ENCODE peak calls at places on chromosomes 1 and 21, in four cellular contexts. D, W, O and H are unnamed samples.

GRCh38 chr1:87219626-87220025 is 109.1 kb upstream of the LMO4 start:
- DNase-seq in D (no peak), W (no peak), O (no peak), H (no peak)

GRCh38 chr1:109786107-109786470 is 22.4 kb upstream of the EPS8L3 start:
- DNase-seq in D (no peak), W (no peak), O (no peak), H (no peak)

GRCh38 chr1:230752407-230752806 is 5.2 kb downstream of the CAPN9 start:
- DNase-seq in D (no peak), W (no peak), O (peak), H (no peak)

GRCh38 chr1:102110591-102110990 is 113.9 kb upstream of the OLFM3 start:
- DNase-seq in D (no peak), W (no peak), O (no peak), H (no peak)

GRCh38 chr1:230067441-230067870 is 418 bp downstream of the GALNT2 start:
- DNase-seq in D (peak), W (peak), O (peak), H (peak)

GRCh38 chr21:34914239-34914638 is 134.9 kb downstream of the RUNX1 start:
- DNase-seq in D (no peak), W (no peak), O (no peak), H (no peak)

GRCh38 chr21:34642211-34643075 is 26.4 kb upstream of the CLIC6 start:
- DNase-seq in D (no peak), W (no peak), O (no peak), H (peak)

GRCh38 chr21:41426656-41427311 is 745 bp downstream of the MX1 start:
- DNase-seq in D (no peak), W (no peak), O (peak), H (peak)

GRCh38 chr21:40687625-40688024 is 159.3 kb downstream of the DSCAM start:
- DNase-seq in D (no peak), W (no peak), O (no peak), H (no peak)

GRCh38 chr1:236502579-236502971 is 21.2 kb upstream of the LGALS8 start:
- DNase-seq in D (no peak), W (no peak), O (peak), H (no peak)

GRCh38 chr1:26459573-26460031 is 12.6 kb upstream of the HMGN2 start:
- DNase-seq in D (no peak), W (no peak), O (no peak), H (no peak)

GRCh38 chr1:210125143-210125542 is 107.5 kb upstream of the SERTAD4 start:
- DNase-seq in D (no peak), W (no peak), O (no peak), H (no peak)

GRCh38 chr1:11727119-11727518 is 8.8 kb upstream of the AGTRAP start:
- DNase-seq in D (no peak), W (no peak), O (no peak), H (no peak)

GRCh38 chr1:11728126-11728806 is 7.7 kb upstream of the AGTRAP start:
- DNase-seq in D (no peak), W (no peak), O (no peak), H (no peak)

GRCh38 chr1:11729498-11730428 is 6.2 kb upstream of the AGTRAP start:
- DNase-seq in D (peak), W (no peak), O (no peak), H (no peak)

GRCh38 chr1:11729155-11729497 is 6.8 kb upstream of the AGTRAP start:
- DNase-seq in D (no peak), W (no peak), O (no peak), H (no peak)

DNA sequence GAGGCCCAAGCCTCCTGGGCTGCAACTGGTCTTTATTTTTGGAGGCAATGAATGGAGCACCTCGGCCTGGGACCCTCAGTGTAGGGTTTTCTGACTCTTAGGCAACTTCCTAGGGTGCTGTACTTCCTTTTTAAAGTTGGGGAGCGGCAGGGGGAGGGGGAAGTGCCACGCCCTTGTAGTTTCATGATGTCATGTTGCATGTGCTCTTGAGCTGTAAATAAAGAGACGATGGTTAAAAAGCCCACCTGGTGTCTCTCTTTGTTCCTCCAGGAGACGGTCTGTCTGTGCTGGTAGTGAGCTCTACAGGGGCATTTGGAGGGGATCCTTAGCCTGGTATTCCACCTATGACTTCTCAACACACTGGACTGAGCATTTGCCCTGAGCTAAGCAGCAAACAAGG is 10.3 kb upstream of the AGTRAP start:
- DNase-seq in D (no peak), W (no peak), O (no peak), H (no peak)
- H3K4me3 ChIP-seq in D (no peak), W (no peak), O (no peak), H (no peak)

GRCh38 chr1:59485949-59486348 is 189.1 kb downstream of the FGGY start:
- DNase-seq in D (no peak), W (no peak), O (no peak), H (no peak)
- TF ChIP-seq CTCF in D (no peak), W (no peak), O (no peak), H (no peak)

DNA sequence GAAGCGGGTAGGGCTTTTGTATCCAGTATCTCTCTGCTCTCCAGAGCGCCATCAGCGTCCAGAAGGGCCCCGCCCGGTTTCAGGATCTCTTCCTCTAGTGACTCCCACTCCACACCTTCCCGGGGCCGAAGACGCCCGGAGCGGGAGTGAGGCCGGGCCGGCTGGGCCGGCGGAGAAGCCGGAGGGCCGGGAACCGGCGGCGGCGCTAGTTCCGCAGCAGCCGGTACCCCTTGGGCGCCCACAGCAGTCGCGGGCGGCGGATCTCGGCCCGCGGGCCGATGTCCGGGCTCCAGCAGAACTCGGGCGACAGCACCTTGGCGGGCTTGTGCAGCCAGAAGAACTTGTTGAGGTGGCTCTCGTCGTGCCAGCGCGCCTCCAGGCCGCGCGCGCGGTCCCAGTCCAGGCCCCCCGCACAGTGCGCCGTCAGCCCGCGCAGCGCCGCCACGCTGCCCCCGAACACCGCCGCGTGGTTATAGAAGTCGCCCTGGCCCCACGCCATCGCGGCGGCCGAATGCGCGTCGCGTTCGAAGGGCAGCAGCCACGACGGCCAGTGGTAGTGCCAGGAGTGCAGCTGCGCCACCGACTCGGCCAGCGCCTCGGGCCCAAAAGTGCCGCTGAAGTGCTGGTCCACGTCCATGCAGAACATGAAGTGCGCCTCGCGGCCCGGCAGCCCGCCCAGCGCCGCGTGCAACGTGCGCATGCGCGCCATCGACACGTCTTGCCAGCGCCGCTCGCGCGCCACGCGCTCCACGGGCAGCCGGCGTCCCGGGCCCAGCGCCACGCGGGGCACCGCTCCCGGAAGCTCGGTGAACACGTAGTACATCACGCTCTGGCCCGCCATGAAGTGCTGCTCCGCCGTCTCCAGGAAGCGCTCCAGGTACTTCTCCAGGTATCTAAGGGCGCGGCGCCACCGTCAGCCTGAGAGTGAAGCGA is 14.1 kb downstream of the A3GALT2 start:
- DNase-seq in D (no peak), W (no peak), O (peak), H (no peak)
- H3K4me3 ChIP-seq in D (peak), W (no peak), O (peak), H (no peak)

GRCh38 chr1:90574692-90575370 is 142.3 kb downstream of the BARHL2 start:
- DNase-seq in D (no peak), W (no peak), O (no peak), H (peak)

GRCh38 chr1:90573736-90574135 is 143.4 kb downstream of the BARHL2 start:
- DNase-seq in D (no peak), W (no peak), O (no peak), H (no peak)

GRCh38 chr1:90580176-90580575 is 136.9 kb downstream of the BARHL2 start:
- DNase-seq in D (no peak), W (peak), O (no peak), H (no peak)

DNA sequence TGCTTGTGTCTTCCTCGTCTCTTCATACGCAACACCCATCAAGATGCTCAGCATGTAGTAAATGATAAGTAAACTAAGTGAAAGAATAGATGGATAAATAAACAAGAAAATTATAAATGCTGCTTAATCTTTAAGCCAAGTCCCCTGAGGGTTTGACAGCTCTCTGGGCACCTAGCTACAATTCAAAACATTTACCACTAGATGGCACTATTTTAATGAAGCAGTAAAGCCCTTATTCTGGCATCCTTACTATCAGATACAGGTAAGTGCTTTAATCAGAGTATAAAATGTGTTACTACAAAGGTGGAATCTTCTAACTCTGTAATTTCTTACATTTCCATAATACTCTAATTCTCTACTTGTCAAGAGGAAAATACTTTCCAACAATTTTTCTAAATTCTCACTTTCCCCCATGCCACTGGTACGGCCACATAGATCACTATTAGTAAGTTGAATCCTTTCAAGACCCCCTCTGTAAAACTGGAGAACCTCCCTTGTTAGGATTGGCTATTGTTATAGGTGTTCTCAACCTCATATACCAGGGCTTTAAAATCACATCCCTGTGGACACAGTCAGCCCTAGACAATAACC is 137.8 kb downstream of the BARHL2 start:
- DNase-seq in D (no peak), W (peak), O (peak), H (peak)
- TF ChIP-seq CTCF in D (peak), W (peak), O (peak), H (peak)

GRCh38 chr1:160739098-160739511 is at the start of gene SLAMF7:
- DNase-seq in D (peak), W (no peak), O (no peak), H (peak)

GRCh38 chr1:160738266-160738665 is 781 bp upstream of the SLAMF7 start:
- DNase-seq in D (no peak), W (no peak), O (no peak), H (no peak)

DNA sequence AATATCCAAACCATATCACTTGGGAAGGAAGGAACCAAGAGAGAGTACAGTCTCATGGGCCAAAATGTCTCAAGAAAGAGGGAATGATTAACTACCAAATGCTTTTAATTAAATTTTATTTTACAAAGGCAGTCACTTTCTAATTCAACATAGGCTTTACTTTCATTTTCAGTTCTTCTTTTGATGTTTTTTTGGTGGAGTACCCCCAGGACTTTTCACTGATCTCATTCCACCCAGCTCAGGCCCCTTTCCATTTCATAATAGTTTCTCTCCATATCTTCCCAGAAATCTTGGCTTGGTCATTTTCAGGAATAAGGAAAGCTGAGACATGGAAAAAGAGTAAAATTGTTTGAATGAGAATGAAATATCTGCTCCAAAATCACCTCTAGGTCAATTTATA is 5.1 kb upstream of the SLAMF7 start:
- DNase-seq in D (no peak), W (no peak), O (no peak), H (no peak)
- H3K4me3 ChIP-seq in D (no peak), W (no peak), O (no peak), H (no peak)

GRCh38 chr1:173015629-173016028 is 35.1 kb downstream of the TNFSF18 start:
- DNase-seq in D (no peak), W (no peak), O (no peak), H (no peak)
- TF ChIP-seq CTCF in D (no peak), W (no peak), O (no peak), H (no peak)

GRCh38 chr1:192628406-192629057 is 7.4 kb upstream of the RGS13 start:
- DNase-seq in D (no peak), W (no peak), O (no peak), H (no peak)

GRCh38 chr1:192629602-192630001 is 6.3 kb upstream of the RGS13 start:
- DNase-seq in D (no peak), W (no peak), O (no peak), H (no peak)

GRCh38 chr1:192630521-192631287 is 5.2 kb upstream of the RGS13 start:
- DNase-seq in D (no peak), W (no peak), O (no peak), H (no peak)

GRCh38 chr1:192627901-192628300 is 8.0 kb upstream of the RGS13 start:
- DNase-seq in D (no peak), W (no peak), O (no peak), H (no peak)

GRCh38 chr1:192626366-192627179 is 9.4 kb upstream of the RGS13 start:
- DNase-seq in D (no peak), W (no peak), O (no peak), H (peak)
- H3K4me3 ChIP-seq in D (no peak), W (no peak), O (no peak), H (no peak)

GRCh38 chr1:7672864-7673263 is 98.2 kb upstream of the VAMP3 start:
- DNase-seq in D (no peak), W (no peak), O (no peak), H (no peak)
- TF ChIP-seq CTCF in D (no peak), W (no peak), O (no peak), H (no peak)